ENCODE peak calls at places on chromosomes 4 and X, in six cellular contexts. Y is MG63; G is B cell; W is activated CD4-positive, alpha-beta T cell treated with anti-CD3 and anti-CD28 coated beads, Interleukin-2, amount 10 ng/mL, durations not matched to agents 7 days and 5 days; F is RWPE2; C is fibroblast of lung. I is an unnamed sample.

GRCh38 chr4:113689394-113689793 is 72.1 kb downstream of the CAMK2D start:
- DNase-seq in Y (no peak), G (no peak), C (no peak), W (no peak), F (no peak), I (no peak)

GRCh38 chr4:71095141-71095939 is 101.9 kb downstream of the DCK start:
- DNase-seq in Y (no peak), G (no peak), F (no peak), W (no peak), C (peak), I (no peak)

GRCh38 chr4:162849922-162850321 is 316.8 kb downstream of the NAF1 start:
- DNase-seq in W (no peak), F (no peak), Y (peak), C (no peak), G (no peak), I (no peak)

GRCh38 chr4:124806403-124806802 is 93.9 kb upstream of the ANKRD50 start:
- DNase-seq in G (no peak), Y (no peak), W (no peak), F (no peak), C (peak), I (no peak)

GRCh38 chrX:131861088-131861787 is 161.9 kb upstream of the STK26 start:
- DNase-seq in C (no peak), W (no peak), Y (no peak), F (no peak), G (no peak), I (no peak)

GRCh38 chrX:75291611-75292010 is 17.7 kb downstream of the UPRT start:
- DNase-seq in F (no peak), C (no peak), G (no peak), Y (no peak), W (no peak), I (no peak)

GRCh38 chrX:33592398-33592797 is 381.0 kb upstream of the DMD start:
- DNase-seq in W (no peak), Y (no peak), G (no peak), C (no peak), F (no peak), I (no peak)

GRCh38 chr4:110621839-110622751 is 782 bp downstream of the PITX2 start:
- DNase-seq in G (no peak), C (no peak), F (no peak), W (no peak), Y (peak), I (peak)

GRCh38 chr4:119080721-119081541 is 54.7 kb upstream of the MYOZ2 start:
- DNase-seq in C (no peak), W (no peak), Y (no peak), G (no peak), F (no peak), I (no peak)

I was measured in SK-MEL-5.